ENCODE peak calls at places on chromosomes 4 and X, in nine cellular contexts. P, Z, B, H, U, K, R, Q and S are unnamed samples.

GRCh38 chr4:25890653-25891485 is 23.2 kb upstream of the SMIM20 start:
- DNase-seq in P (no peak), Z (no peak), B (no peak), H (no peak), U (no peak), K (no peak), R (no peak), Q (no peak), S (no peak)

GRCh38 chrX:140467211-140467610 is 37.7 kb downstream of the SOX3 start:
- DNase-seq in P (no peak), Z (no peak), B (no peak), H (no peak), U (no peak), K (no peak), R (no peak), Q (no peak), S (no peak)

GRCh38 chr4:8589831-8590545 is 2.6 kb upstream of the CPZ start:
- DNase-seq in P (no peak), Z (no peak), B (no peak), H (no peak), U (no peak), K (no peak), R (no peak), Q (no peak), S (no peak)

GRCh38 chrX:2614911-2615310 is 76.2 kb upstream of the CD99 start:
- DNase-seq in P (no peak), Z (peak), B (no peak), H (no peak), U (no peak), K (peak), R (no peak), Q (no peak), S (no peak)

GRCh38 chrX:85107407-85107806 is 103.7 kb downstream of the APOOL start:
- DNase-seq in P (no peak), Z (no peak), B (no peak), H (no peak), U (no peak), K (no peak), R (peak), Q (no peak), S (no peak)

GRCh38 chr4:181030961-181031360 is 1212.2 kb upstream of the TENM3 start:
- DNase-seq in P (no peak), Z (no peak), B (no peak), H (no peak), U (no peak), K (no peak), R (no peak), Q (no peak), S (no peak)

GRCh38 chrX:11309220-11309619 is 16.0 kb downstream of the AMELX start:
- DNase-seq in P (no peak), Z (no peak), B (no peak), H (no peak), U (no peak), K (no peak), R (no peak), Q (no peak), S (no peak)

GRCh38 chrX:42714981-42715688 is 62.8 kb downstream of the PPP1R2C start:
- DNase-seq in P (no peak), Z (no peak), B (peak), H (peak), U (no peak), K (no peak), R (no peak), Q (no peak), S (peak)

GRCh38 chr4:186017801-186018200 is 51.2 kb upstream of the TLR3 start:
- DNase-seq in P (no peak), Z (no peak), B (no peak), H (no peak), U (no peak), K (no peak), R (no peak), Q (no peak), S (no peak)

GRCh38 chr4:81913427-81913878 is 441.7 kb upstream of the RASGEF1B start:
- DNase-seq in P (no peak), Z (peak), B (peak), H (no peak), U (no peak), K (peak), R (no peak), Q (peak), S (no peak)

GRCh38 chr4:93147524-93148212 is 680.9 kb upstream of the ATOH1 start:
- DNase-seq in P (no peak), Z (no peak), B (no peak), H (no peak), U (no peak), K (no peak), R (no peak), Q (no peak), S (no peak)

GRCh38 chr4:113976937-113977855 is 2.3 kb downstream of the ARSJ start:
- DNase-seq in P (no peak), Z (no peak), B (no peak), H (no peak), U (no peak), K (no peak), R (no peak), Q (no peak), S (no peak)

GRCh38 chr4:6269651-6270511 is at the start of gene WFS1:
- DNase-seq in P (peak), Z (peak), B (peak), H (peak), U (peak), K (no peak), R (peak), Q (peak), S (peak)
- TF ChIP-seq POLR2A in P (peak), Z (peak), B (peak), H (peak), U (peak), K (no peak), R (no peak), Q (no peak), S (peak)

GRCh38 chrX:120223374-120223773 is 27.2 kb upstream of the ZBTB33 start:
- DNase-seq in P (no peak), Z (no peak), B (no peak), H (no peak), U (no peak), K (no peak), R (no peak), Q (no peak), S (no peak)

GRCh38 chrX:120224388-120224787 is 26.2 kb upstream of the ZBTB33 start:
- DNase-seq in P (no peak), Z (no peak), B (no peak), H (no peak), U (no peak), K (no peak), R (no peak), Q (no peak), S (no peak)

GRCh38 chrX:120228187-120228908 is 22.3 kb upstream of the ZBTB33 start:
- DNase-seq in P (no peak), Z (no peak), B (no peak), H (no peak), U (no peak), K (no peak), R (no peak), Q (no peak), S (no peak)
- TF ChIP-seq POLR2A in P (no peak), Z (no peak), B (no peak), H (no peak), U (no peak), K (no peak), R (no peak), Q (no peak), S (no peak)

DNA sequence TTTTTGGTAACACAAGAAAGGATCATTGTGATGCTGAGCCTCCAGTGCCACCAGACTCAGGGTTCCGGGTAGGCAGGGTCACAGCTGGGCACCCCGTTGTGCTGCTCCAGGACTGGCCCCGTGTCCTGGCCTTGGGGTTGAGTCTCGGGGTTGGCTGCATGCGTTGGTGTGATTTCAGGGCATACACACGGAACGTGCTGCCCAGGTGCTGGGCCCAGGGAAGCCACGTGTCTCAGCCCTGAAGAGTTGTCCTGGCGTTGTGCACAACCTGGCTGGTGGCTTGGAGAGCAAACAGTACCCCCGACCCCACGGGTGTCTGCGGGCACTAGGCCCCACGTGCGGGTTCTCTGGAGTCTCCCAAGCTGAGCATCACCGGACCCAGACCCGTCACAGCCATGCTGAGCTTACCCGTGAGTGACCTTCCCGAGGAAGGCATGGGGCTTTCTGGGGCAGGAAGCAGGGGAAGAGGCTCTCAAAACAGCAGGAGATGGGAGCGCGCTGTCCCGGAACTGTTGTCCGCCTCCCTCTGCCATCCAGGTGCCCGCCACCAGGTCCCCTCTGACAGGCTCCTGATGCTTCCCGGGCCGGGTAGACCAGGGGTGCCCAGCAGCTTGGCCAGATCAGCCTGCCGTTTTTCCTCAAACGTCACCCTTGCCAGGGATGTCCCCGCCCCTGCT is 66.1 kb upstream of the ENPP6 start:
- DNase-seq in P (no peak), Z (no peak), B (no peak), H (no peak), U (no peak), K (no peak), R (no peak), Q (no peak), S (no peak)
- TF ChIP-seq POLR2A in P (no peak), Z (no peak), B (no peak), H (no peak), U (no peak), K (no peak), R (no peak), Q (peak), S (no peak)

DNA sequence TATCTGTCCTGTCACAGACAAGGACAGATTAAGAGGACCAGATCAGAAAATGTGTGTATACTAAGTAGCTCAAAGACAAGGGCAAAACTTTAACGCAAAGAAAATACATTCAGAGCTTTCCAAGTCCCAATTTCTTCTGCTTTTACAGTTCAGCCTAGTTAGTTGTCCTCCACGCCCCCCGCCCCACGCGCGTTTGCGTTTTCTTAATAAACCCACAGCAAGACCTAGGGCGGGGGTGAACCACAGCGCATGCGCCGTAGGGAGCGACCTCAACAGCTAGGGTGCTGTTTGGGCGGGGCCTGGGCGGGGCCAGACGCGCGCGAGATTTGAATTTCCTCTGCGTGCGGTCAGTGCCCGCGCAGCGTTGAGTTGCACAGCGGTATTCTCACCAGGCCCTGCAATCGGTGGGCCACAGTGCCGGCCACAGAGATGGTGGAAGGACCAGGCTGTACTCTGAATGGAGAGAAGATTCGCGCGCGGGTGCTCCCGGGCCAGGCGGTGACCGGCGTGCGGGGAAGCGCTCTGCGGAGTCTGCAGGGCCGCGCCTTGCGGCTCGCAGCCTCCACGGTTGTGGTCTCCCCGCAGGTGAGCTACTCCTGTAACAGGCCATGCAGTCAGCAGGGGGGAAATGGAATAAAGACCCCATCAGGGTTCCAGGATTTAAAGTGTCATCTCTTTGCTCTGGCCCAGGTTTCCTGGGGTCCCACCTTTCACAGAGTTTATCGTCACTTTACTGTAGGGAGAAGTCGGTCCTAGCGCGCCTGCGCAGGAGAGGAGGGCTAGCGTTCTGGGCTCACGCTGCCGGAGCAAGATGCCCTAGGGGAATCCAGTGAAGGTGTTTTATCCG is at the start of gene NEIL3:
- DNase-seq in P (peak), Z (peak), B (peak), H (peak), U (peak), K (peak), R (peak), Q (peak), S (peak)
- TF ChIP-seq POLR2A in P (no peak), Z (no peak), B (no peak), H (no peak), U (peak), K (peak), R (no peak), Q (peak), S (no peak)

DNA sequence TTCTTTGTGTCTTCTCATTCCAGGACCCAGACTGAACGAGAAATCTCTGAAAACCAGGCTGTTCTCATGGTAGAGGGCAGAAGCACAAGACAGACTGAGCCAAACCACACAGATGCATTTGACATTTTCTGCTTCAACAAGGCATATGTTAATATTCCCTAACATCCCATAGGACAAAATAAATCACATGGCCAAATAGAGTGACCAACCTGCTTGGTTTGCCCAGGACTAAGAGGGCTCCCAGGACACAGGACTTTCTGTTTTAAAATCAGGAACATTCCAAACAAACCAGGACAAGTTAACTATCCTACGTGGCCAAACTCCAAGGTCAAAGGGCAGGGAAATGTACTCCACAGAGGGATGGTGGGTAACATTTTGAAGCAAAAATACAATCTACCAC is 11.7 kb downstream of the CTPS2 start:
- DNase-seq in P (no peak), Z (no peak), B (no peak), H (no peak), U (no peak), K (no peak), R (no peak), Q (no peak), S (no peak)
- TF ChIP-seq POLR2A in P (no peak), Z (no peak), B (no peak), H (no peak), U (no peak), K (no peak), R (no peak), Q (no peak), S (no peak)

GRCh38 chrX:22740836-22741235 is 258.9 kb upstream of the DDX53 start:
- DNase-seq in P (no peak), Z (no peak), B (no peak), H (no peak), U (no peak), K (no peak), R (no peak), Q (no peak), S (no peak)
- TF ChIP-seq POLR2A in P (no peak), Z (no peak), B (no peak), H (no peak), U (no peak), K (no peak), R (no peak), Q (no peak), S (no peak)

DNA sequence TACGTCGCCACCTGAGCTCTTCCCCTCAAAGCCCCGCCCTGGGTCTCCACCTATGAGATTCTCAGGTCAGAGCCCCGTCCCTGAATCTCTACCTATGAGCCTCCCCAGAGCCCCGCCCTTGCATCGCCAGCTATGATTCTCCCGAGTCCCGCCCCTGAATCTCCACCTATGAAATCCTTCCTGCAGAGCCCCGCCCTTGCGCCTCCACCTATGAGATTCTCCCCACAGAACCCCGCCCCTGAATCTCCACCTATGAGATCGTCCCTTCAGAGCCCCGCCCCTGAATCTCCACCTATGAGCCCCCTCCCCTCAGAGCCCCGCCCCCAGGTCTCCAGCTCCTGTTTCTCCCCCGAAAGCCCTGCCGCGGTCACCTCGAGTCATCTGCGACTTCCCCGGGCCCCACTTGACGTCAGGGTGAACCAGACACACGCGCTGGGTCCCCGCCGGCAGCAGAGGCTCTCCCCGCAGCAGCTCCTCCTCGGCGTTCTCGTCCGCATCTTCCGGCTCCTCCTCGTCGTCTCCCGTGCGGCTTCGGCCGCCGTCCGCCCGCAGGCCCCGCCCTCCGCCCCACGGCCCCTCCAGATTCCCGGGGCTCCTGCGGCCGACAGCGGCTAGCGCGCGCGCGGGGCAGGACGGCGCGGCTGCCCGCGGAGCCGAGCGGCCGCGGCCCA is 393 bp downstream of the GTPBP6 start:
- DNase-seq in P (peak), Z (peak), B (peak), H (peak), U (no peak), K (peak), R (peak), Q (peak), S (peak)
- TF ChIP-seq POLR2A in P (peak), Z (peak), B (peak), H (peak), U (peak), K (peak), R (no peak), Q (peak), S (peak)

GRCh38 chr4:88091378-88091777 is 67.1 kb downstream of the ABCG2 start:
- DNase-seq in P (no peak), Z (no peak), B (no peak), H (no peak), U (no peak), K (no peak), R (no peak), Q (no peak), S (no peak)

GRCh38 chr4:88087004-88087403 is 71.4 kb downstream of the ABCG2 start:
- DNase-seq in P (no peak), Z (no peak), B (no peak), H (no peak), U (no peak), K (no peak), R (no peak), Q (no peak), S (no peak)

GRCh38 chr4:88093874-88094273 is 64.6 kb downstream of the ABCG2 start:
- DNase-seq in P (no peak), Z (no peak), B (no peak), H (no peak), U (no peak), K (no peak), R (no peak), Q (no peak), S (no peak)

GRCh38 chr4:88090898-88091297 is 67.5 kb downstream of the ABCG2 start:
- DNase-seq in P (no peak), Z (no peak), B (no peak), H (no peak), U (no peak), K (no peak), R (no peak), Q (no peak), S (no peak)
- TF ChIP-seq POLR2A in P (no peak), Z (no peak), B (no peak), H (no peak), U (no peak), K (no peak), R (no peak), Q (no peak), S (no peak)

DNA sequence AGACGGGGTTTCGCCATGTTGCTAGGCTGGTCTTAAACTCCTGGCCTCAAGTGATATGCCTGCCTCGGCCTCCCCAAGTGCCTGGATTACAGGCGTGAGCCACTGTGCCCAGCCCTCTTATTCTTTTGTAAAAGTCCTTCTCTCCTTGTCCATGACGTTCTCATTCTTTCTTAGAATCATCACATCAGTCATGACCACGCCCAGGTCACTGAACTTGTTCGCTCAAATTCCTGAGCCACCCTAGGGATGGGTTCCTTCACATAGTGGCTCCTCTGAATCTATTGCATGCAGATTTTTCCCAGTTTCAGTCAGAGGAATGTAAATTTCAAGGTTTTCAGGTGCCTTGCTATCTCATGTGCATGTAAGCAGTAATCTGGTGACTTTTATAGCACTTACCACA is 15.7 kb downstream of the JADE1 start:
- DNase-seq in P (no peak), Z (no peak), B (no peak), H (no peak), U (no peak), K (no peak), R (peak), Q (no peak), S (no peak)
- TF ChIP-seq POLR2A in P (no peak), Z (no peak), B (no peak), H (no peak), U (no peak), K (no peak), R (no peak), Q (no peak), S (no peak)